ENCODE peak calls at places on chromosomes 3 and 15, in four cellular contexts. D is A549, U is WTC11, T is HepG2. M is an unnamed sample.

GRCh38 chr15:75943713-75944215 is 40.1 kb downstream of the FBXO22 start:
- DNase-seq in D (no peak), U (no peak), T (no peak), M (no peak)

GRCh38 chr3:38376098-38376816 is 29.7 kb downstream of the XYLB start:
- DNase-seq in D (no peak), U (no peak), T (no peak), M (no peak)

GRCh38 chr3:41317718-41318117 is 118.4 kb downstream of the CTNNB1 start:
- DNase-seq in D (no peak), U (no peak), T (peak; percentile 28), M (no peak)

GRCh38 chr3:122488262-122488973 is 26.3 kb downstream of the KPNA1 start:
- DNase-seq in D (no peak), U (no peak), T (no peak), M (no peak)

GRCh38 chr3:85652322-85652721 is 693.5 kb downstream of the CADM2 start:
- DNase-seq in D (no peak), U (no peak), T (no peak), M (no peak)

GRCh38 chr3:129608087-129608935 is 1.8 kb upstream of the PLXND1 start:
- DNase-seq in D (no peak), U (peak; percentile 54), T (no peak), M (peak; percentile 35)

GRCh38 chr15:44782516-44782915 is 46.2 kb downstream of the TRIM69 start:
- DNase-seq in D (no peak), U (no peak), T (no peak), M (no peak)

GRCh38 chr3:129554356-129555120 is 11.6 kb downstream of the H1-8 start:
- DNase-seq in D (no peak), U (no peak), T (no peak), M (no peak)

GRCh38 chr15:96321422-96322391 is 8.8 kb upstream of the NR2F2 start:
- DNase-seq in D (no peak), U (peak; percentile 39), T (no peak), M (no peak)

GRCh38 chr3:84965141-84965540 is 6.4 kb downstream of the CADM2 start:
- DNase-seq in D (peak; percentile 24), U (peak; percentile 78), T (peak; percentile 10), M (no peak)

GRCh38 chr3:70882104-70882503 is 569.7 kb upstream of the MDFIC2 start:
- DNase-seq in D (peak; percentile 7), U (no peak), T (no peak), M (no peak)

GRCh38 chr3:156259896-156260788 is 139.8 kb downstream of the KCNAB1 start:
- DNase-seq in D (no peak), U (no peak), T (no peak), M (no peak)

GRCh38 chr3:13482106-13482690 is 2.1 kb downstream of the HDAC11 start:
- DNase-seq in D (no peak), U (peak; percentile 2), T (no peak), M (no peak)

GRCh38 chr3:10357592-10358308 is 36.8 kb upstream of the SEC13 start:
- DNase-seq in D (no peak), U (no peak), T (no peak), M (no peak)

GRCh38 chr15:100114526-100114925 is 227.2 kb downstream of the ADAMTS17 start:
- DNase-seq in D (no peak), U (no peak), T (no peak), M (no peak)

GRCh38 chr3:13009946-13010315 is 63.3 kb downstream of the IQSEC1 start:
- DNase-seq in D (no peak), U (no peak), T (no peak), M (no peak)

GRCh38 chr15:84840741-84841429 is 23.7 kb downstream of the ALPK3 start:
- DNase-seq in D (no peak), U (no peak), T (peak; percentile 51), M (no peak)

GRCh38 chr3:97662808-97663207 is 101.8 kb upstream of the ARL6 start:
- DNase-seq in D (no peak), U (peak; percentile 14), T (no peak), M (no peak)

GRCh38 chr3:185878920-185879319 is 54.1 kb upstream of the IGF2BP2 start:
- DNase-seq in D (no peak), U (no peak), T (no peak), M (no peak)

GRCh38 chr15:89784686-89784960 is 8.5 kb downstream of the MESP2 start:
- DNase-seq in D (no peak), U (no peak), T (no peak), M (no peak)

GRCh38 chr3:146160233-146160963 is 586 bp downstream of the PLOD2 start:
- DNase-seq in D (peak; percentile 65), U (peak; percentile 75), T (peak; percentile 71), M (no peak)

GRCh38 chr15:50055333-50056278 is 63.4 kb downstream of the ATP8B4 start:
- DNase-seq in D (no peak), U (no peak), T (no peak), M (no peak)

GRCh38 chr3:191912616-191913204 is 451.7 kb downstream of the PYDC2 start:
- DNase-seq in D (no peak), U (no peak), T (no peak), M (no peak)

GRCh38 chr3:10625307-10625706 is 119.9 kb upstream of the ATP2B2 start:
- DNase-seq in D (no peak), U (no peak), T (no peak), M (no peak)

GRCh38 chr3:185737020-185737419 is 87.8 kb downstream of the IGF2BP2 start:
- DNase-seq in D (no peak), U (no peak), T (no peak), M (no peak)

GRCh38 chr3:100954199-100954935 is 38.9 kb downstream of the ABI3BP start:
- DNase-seq in D (no peak), U (no peak), T (no peak), M (no peak)

GRCh38 chr15:64501396-64501716 is 41.0 kb downstream of the ZNF609 start:
- DNase-seq in D (no peak), U (no peak), T (no peak), M (no peak)

GRCh38 chr3:31929826-31930502 is 51.1 kb downstream of the OSBPL10 start:
- DNase-seq in D (no peak), U (no peak), T (no peak), M (no peak)

GRCh38 chr3:31926543-31926942 is 54.5 kb downstream of the OSBPL10 start:
- DNase-seq in D (no peak), U (no peak), T (no peak), M (no peak)

GRCh38 chr3:31925271-31925630 is 55.8 kb downstream of the OSBPL10 start:
- DNase-seq in D (no peak), U (no peak), T (no peak), M (no peak)

GRCh38 chr3:31924628-31925270 is 56.3 kb downstream of the OSBPL10 start:
- DNase-seq in D (no peak), U (no peak), T (no peak), M (no peak)

DNA sequence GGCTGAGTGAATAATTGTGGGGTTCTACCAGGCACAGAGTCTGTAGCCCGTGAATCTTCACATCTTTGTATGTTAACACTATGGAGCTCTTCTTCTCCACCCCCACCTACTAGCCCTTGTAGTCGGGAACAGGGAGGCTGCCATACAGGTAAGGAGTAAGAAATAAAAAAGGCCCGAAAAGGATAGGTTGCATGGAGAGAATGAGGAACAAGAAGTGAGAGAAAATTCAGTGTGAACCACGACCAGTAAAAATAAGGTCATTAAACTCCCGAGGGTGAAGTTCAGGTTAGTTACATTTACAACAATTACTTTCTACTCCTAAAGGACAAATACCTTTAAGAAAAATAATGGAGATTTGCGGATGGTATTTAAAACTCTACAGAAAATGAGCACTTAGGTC is 53.3 kb downstream of the OSBPL10 start:
- DNase-seq in D (no peak), U (no peak), T (no peak), M (no peak)
- TF ChIP-seq MAX in D (no peak), U (no peak), T (no peak), M (no peak)

GRCh38 chr3:30098206-30098605 is 508.2 kb upstream of the TGFBR2 start:
- DNase-seq in D (no peak), U (no peak), T (no peak), M (no peak)
- TF ChIP-seq HMGXB4 in D (no peak), U (no peak), T (no peak), M (no peak)

GRCh38 chr3:157407769-157408168 is 28.9 kb upstream of the PTX3 start:
- DNase-seq in D (no peak), U (no peak), T (no peak), M (no peak)
- TF ChIP-seq MAX in D (no peak), U (no peak), T (no peak), M (no peak)

DNA sequence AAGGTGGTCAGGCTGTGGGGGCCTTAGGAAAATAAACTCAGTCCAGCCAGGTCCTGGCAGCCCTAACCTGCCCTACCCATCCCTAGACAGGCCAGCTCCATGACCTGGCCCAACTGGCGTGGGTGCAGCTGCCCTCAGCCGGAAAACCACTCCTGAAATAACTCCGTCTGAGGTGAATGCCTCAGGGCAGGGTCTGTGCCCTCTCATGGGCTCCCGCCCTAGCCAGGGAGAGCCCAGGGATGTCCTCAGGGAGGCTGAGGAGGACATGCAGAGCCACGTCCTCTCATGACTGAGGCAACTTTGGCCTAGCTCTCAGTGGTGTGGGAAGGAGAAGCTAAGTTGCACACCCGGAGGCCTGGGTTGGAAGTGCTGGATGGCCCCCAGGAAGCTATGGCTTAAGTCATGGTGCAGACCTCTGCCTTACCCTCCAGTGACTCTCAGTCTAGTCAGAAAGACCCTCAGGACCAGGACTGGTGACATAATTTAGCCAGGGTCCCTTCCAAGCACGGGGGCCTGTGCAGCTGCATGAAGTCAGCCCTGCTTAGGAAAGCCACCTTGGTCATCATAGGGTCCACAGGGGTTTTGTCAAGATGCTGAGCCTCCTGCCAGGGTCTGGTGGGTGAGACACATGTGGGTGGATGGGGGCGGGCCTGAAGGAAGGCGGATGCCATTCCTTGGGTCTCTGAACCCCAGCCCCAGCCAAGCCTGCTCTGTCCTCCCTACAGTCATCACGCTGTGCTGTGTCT is 7.4 kb downstream of the TMIE start:
- DNase-seq in D (no peak), U (peak; percentile 7), T (no peak), M (no peak)
- TF ChIP-seq HMGXB4 in D (no peak), U (no peak), T (no peak), M (no peak)

GRCh38 chr15:65621638-65622037 is at the start of gene SLC24A1:
- DNase-seq in D (no peak), U (no peak), T (no peak), M (no peak)
- TF ChIP-seq MAX in D (no peak), U (no peak), T (no peak), M (no peak)

GRCh38 chr3:140176526-140176925 is 241.5 kb downstream of the CLSTN2 start:
- DNase-seq in D (no peak), U (no peak), T (no peak), M (no peak)
- TF ChIP-seq HMGXB4 in D (no peak), U (no peak), T (no peak), M (no peak)

GRCh38 chr3:39644176-39644575 is 165.2 kb upstream of the MYRIP start:
- DNase-seq in D (no peak), U (no peak), T (no peak), M (no peak)

GRCh38 chr3:39637807-39638206 is 170.3 kb downstream of the MOBP start:
- DNase-seq in D (peak; percentile 51), U (no peak), T (peak; percentile 5), M (peak; percentile 51)

GRCh38 chr3:39641210-39641718 is 168.1 kb upstream of the MYRIP start:
- DNase-seq in D (no peak), U (no peak), T (no peak), M (no peak)

GRCh38 chr3:39639344-39640236 is 169.8 kb upstream of the MYRIP start:
- DNase-seq in D (peak; percentile 87), U (no peak), T (peak; percentile 40), M (peak; percentile 66)

GRCh38 chr3:39638286-39638685 is 170.8 kb downstream of the MOBP start:
- DNase-seq in D (no peak), U (no peak), T (no peak), M (no peak)
- TF ChIP-seq MAX in D (no peak), U (no peak), T (no peak), M (no peak)

M was measured in K562.